ENCODE peak calls at places on chromosomes 4 and X, in ten cellular contexts. S, X, H, I, Y, N, L, B, M and K are unnamed samples.

GRCh38 chr4:163331629-163332360 is 601 bp downstream of the NPY1R start:
- DNase-seq in B (peak), L (no peak), S (peak), I (peak), X (no peak), M (no peak), N (no peak), Y (no peak), H (peak), K (no peak)

GRCh38 chr4:59855630-59856352 is 1344.3 kb upstream of the ADGRL3 start:
- DNase-seq in N (no peak), I (no peak), H (no peak), Y (no peak), X (no peak), B (no peak), S (no peak), L (no peak), M (no peak), K (no peak)

GRCh38 chrX:45295587-45295986 is 94.9 kb upstream of the DIPK2B start:
- DNase-seq in X (no peak), L (no peak), N (no peak), M (peak), I (peak), S (peak), B (peak), Y (no peak), H (peak), K (peak)

GRCh38 chr4:87521757-87522374 is 7.3 kb downstream of the SPARCL1 start:
- DNase-seq in M (no peak), N (no peak), Y (no peak), S (no peak), X (no peak), L (peak), B (peak), I (peak), H (peak), K (no peak)

GRCh38 chr4:23068287-23068686 is 375.6 kb downstream of the GBA3 start:
- DNase-seq in N (no peak), X (no peak), Y (no peak), M (no peak), S (no peak), L (no peak), H (no peak), B (no peak), I (no peak), K (no peak)

GRCh38 chr4:141020801-141021261 is 112.4 kb downstream of the RNF150 start:
- DNase-seq in Y (no peak), M (no peak), L (no peak), H (peak), N (no peak), X (no peak), S (peak), B (peak), I (peak), K (no peak)

GRCh38 chrX:153460826-153461225 is 9.6 kb downstream of the HAUS7 start:
- DNase-seq in L (peak), S (peak), I (peak), N (no peak), B (peak), X (no peak), H (peak), Y (peak), M (peak), K (peak)

GRCh38 chr4:121216438-121216837 is 52.3 kb upstream of the TNIP3 start:
- DNase-seq in M (no peak), Y (no peak), X (no peak), H (no peak), B (peak), S (no peak), L (no peak), N (no peak), I (no peak), K (no peak)

GRCh38 chr4:150384249-150384648 is 197.7 kb upstream of the MAB21L2 start:
- DNase-seq in S (no peak), L (no peak), M (no peak), N (no peak), B (no peak), H (no peak), X (no peak), Y (no peak), I (no peak), K (no peak)

GRCh38 chr4:105093975-105094374 is 52.7 kb upstream of the TET2 start:
- DNase-seq in L (no peak), Y (no peak), X (no peak), B (no peak), I (no peak), S (peak), N (no peak), M (no peak), H (no peak), K (no peak)

GRCh38 chrX:152892999-152893605 is 4.8 kb upstream of the ZNF185 start:
- DNase-seq in Y (peak), M (no peak), I (no peak), B (no peak), H (no peak), N (no peak), L (no peak), S (no peak), X (no peak), K (no peak)

GRCh38 chr4:84189138-84189537 is 310.0 kb downstream of the NKX6-1 start:
- DNase-seq in I (no peak), N (no peak), S (no peak), M (no peak), X (no peak), B (no peak), L (no peak), H (no peak), Y (no peak), K (no peak)

GRCh38 chr4:156654410-156654809 is 317.2 kb downstream of the PDGFC start:
- DNase-seq in I (no peak), X (no peak), H (peak), S (no peak), L (no peak), Y (no peak), M (no peak), N (no peak), B (no peak), K (peak)

GRCh38 chrX:131985526-131986049 is 37.5 kb upstream of the STK26 start:
- DNase-seq in Y (peak), I (no peak), M (no peak), L (no peak), X (peak), S (no peak), N (no peak), H (no peak), B (no peak), K (peak)

GRCh38 chr4:55321707-55322264 is 24.3 kb upstream of the SRD5A3 start:
- DNase-seq in L (peak), Y (peak), B (peak), S (peak), N (no peak), M (peak), H (peak), I (peak), X (peak), K (peak)

GRCh38 chr4:139458999-139459398 is 5.1 kb downstream of the RAB33B start:
- DNase-seq in M (no peak), L (no peak), H (peak), I (peak), B (no peak), S (no peak), N (no peak), X (no peak), Y (no peak), K (peak)

GRCh38 chr4:175373031-175373430 is 439.0 kb downstream of the GPM6A start:
- DNase-seq in L (no peak), N (no peak), X (no peak), S (no peak), M (no peak), B (no peak), H (peak), I (peak), Y (no peak), K (no peak)

GRCh38 chrX:149707147-149707901 is 4.5 kb upstream of the MAGEA11 start:
- DNase-seq in N (no peak), X (no peak), I (no peak), S (no peak), M (no peak), Y (no peak), H (no peak), B (no peak), L (no peak), K (no peak)

GRCh38 chr4:24730256-24731001 is 64.9 kb upstream of the SOD3 start:
- DNase-seq in S (no peak), N (no peak), X (no peak), M (peak), Y (no peak), H (peak), B (no peak), I (peak), L (no peak), K (no peak)

GRCh38 chr4:148225639-148226038 is 216.6 kb downstream of the NR3C2 start:
- DNase-seq in M (no peak), Y (no peak), S (peak), L (no peak), X (no peak), N (no peak), I (peak), B (no peak), H (peak), K (no peak)

GRCh38 chrX:49053223-49054072 is 5.4 kb upstream of the CCDC120 start:
- DNase-seq in N (no peak), S (peak), M (no peak), L (peak), B (peak), H (peak), X (peak), I (peak), Y (peak), K (peak)

GRCh38 chr4:19678763-19679162 is 572.9 kb upstream of the SLIT2 start:
- DNase-seq in H (peak), M (no peak), I (peak), X (no peak), S (no peak), B (peak), Y (no peak), L (no peak), N (no peak), K (no peak)

GRCh38 chrX:128931071-128931470 is 592.2 kb downstream of the SMARCA1 start:
- DNase-seq in X (no peak), H (no peak), I (no peak), M (peak), L (no peak), Y (no peak), S (no peak), B (no peak), N (no peak), K (no peak)

GRCh38 chr4:179352221-179352620 is 1910.0 kb upstream of the AGA start:
- DNase-seq in Y (no peak), S (no peak), B (no peak), X (no peak), H (no peak), I (no peak), N (no peak), L (no peak), M (no peak), K (no peak)

GRCh38 chrX:115642304-115642703 is 81.3 kb downstream of the PLS3 start:
- DNase-seq in N (no peak), Y (no peak), M (no peak), L (no peak), H (no peak), I (no peak), X (no peak), B (peak), S (no peak), K (no peak)

GRCh38 chr4:83329521-83330105 is 5.0 kb downstream of the HPSE start:
- DNase-seq in N (no peak), L (no peak), H (no peak), M (no peak), Y (no peak), S (peak), B (no peak), X (no peak), I (peak), K (no peak)

GRCh38 chrX:136211766-136212556 is 39.2 kb downstream of the MAP7D3 start:
- DNase-seq in S (no peak), X (no peak), H (no peak), M (no peak), N (no peak), B (no peak), L (no peak), Y (no peak), I (no peak), K (no peak)

GRCh38 chr4:40281913-40282312 is 53.2 kb upstream of the CHRNA9 start:
- DNase-seq in B (no peak), M (no peak), X (no peak), L (no peak), N (no peak), Y (no peak), H (no peak), S (no peak), I (no peak), K (no peak)

GRCh38 chr4:134057356-134057755 is 144.2 kb downstream of the PABPC4L start:
- DNase-seq in X (no peak), B (no peak), L (no peak), I (no peak), M (no peak), Y (no peak), S (no peak), H (no peak), N (no peak), K (no peak)

GRCh38 chr4:2787230-2788100 is 5.4 kb upstream of the SH3BP2 start:
- DNase-seq in N (no peak), B (no peak), L (peak), S (no peak), Y (no peak), I (no peak), H (no peak), X (no peak), M (peak), K (no peak)

GRCh38 chr4:173171098-173171497 is 2.5 kb downstream of the GALNT7 start:
- DNase-seq in M (no peak), H (peak), L (no peak), S (peak), X (no peak), Y (peak), N (no peak), I (peak), B (peak), K (peak)

GRCh38 chr4:106034751-106035150 is 139.5 kb downstream of the NPNT start:
- DNase-seq in B (peak), L (no peak), N (no peak), H (no peak), I (peak), M (no peak), Y (no peak), X (no peak), S (no peak), K (no peak)

GRCh38 chrX:119292445-119292844 is 56.4 kb downstream of the PGRMC1 start:
- DNase-seq in B (no peak), N (no peak), S (no peak), X (no peak), M (no peak), I (peak), H (no peak), Y (no peak), L (no peak), K (no peak)

GRCh38 chrX:46433892-46434291 is 111.3 kb downstream of the ZNF674 start:
- DNase-seq in H (peak), M (no peak), L (no peak), B (peak), Y (no peak), N (no peak), S (no peak), X (no peak), I (peak), K (no peak)

GRCh38 chrX:153933751-153934472 is 925 bp downstream of the NAA10 start:
- DNase-seq in B (peak), S (no peak), X (no peak), L (no peak), Y (no peak), N (no peak), H (peak), M (no peak), I (peak), K (no peak)

GRCh38 chrX:71144651-71145050 is at the start of gene NLGN3:
- DNase-seq in H (no peak), L (no peak), I (peak), N (no peak), S (no peak), B (no peak), Y (no peak), M (no peak), X (no peak), K (no peak)

GRCh38 chr4:948936-949300 is 16.7 kb downstream of the TMEM175 start:
- DNase-seq in I (no peak), L (no peak), N (no peak), S (no peak), Y (no peak), B (no peak), H (no peak), M (no peak), X (no peak), K (no peak)
- H3K9ac ChIP-seq in I (no peak), L (no peak), N (no peak), S (no peak), Y (no peak), B (no peak), H (no peak), M (no peak), X (no peak), K (no peak)

GRCh38 chr4:145481942-145482208 is 222 bp downstream of the SMAD1 start:
- DNase-seq in N (no peak), S (no peak), I (no peak), B (no peak), L (no peak), X (no peak), H (no peak), M (no peak), Y (no peak), K (no peak)
- H3K9ac ChIP-seq in N (peak), S (peak), I (peak), B (peak), L (peak), X (peak), H (peak), M (peak), Y (no peak), K (peak)

GRCh38 chr4:184668096-184668495 is 18.6 kb downstream of the PRIMPOL start:
- DNase-seq in H (no peak), L (no peak), S (no peak), B (no peak), X (no peak), I (no peak), Y (no peak), N (no peak), M (no peak), K (no peak)
- H3K9ac ChIP-seq in H (no peak), L (no peak), S (no peak), B (no peak), X (no peak), I (no peak), Y (no peak), N (no peak), M (no peak), K (no peak)

GRCh38 chr4:132797856-132798255 is 351.2 kb upstream of the PCDH10 start:
- DNase-seq in X (no peak), I (no peak), B (no peak), M (no peak), N (no peak), S (no peak), H (no peak), Y (no peak), L (no peak), K (no peak)

GRCh38 chr4:132792305-132792704 is 356.8 kb upstream of the PCDH10 start:
- DNase-seq in Y (no peak), L (no peak), S (no peak), M (no peak), H (no peak), X (no peak), B (no peak), I (no peak), N (no peak), K (no peak)
- H3K9ac ChIP-seq in Y (no peak), L (no peak), S (no peak), M (no peak), H (no peak), X (no peak), B (no peak), I (no peak), N (no peak), K (no peak)

DNA sequence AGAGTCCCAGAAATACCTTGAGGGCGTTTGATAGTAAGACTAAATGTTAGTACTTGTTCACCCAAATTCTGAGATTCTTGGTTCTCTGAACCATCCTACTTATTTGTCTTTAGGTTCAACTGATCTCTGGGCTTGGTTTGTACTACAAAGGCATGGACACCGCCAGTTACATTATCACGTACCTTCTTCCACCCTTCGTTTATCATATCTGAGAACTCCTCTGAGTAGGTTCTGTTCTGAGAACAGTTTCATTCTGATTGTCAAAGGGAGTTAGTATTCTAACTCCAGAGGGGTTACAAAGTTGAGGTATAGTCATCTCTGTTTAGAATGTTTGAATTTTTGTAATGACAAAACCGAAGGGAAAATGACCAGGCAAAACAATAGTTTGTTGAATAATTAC is 19.3 kb downstream of the ZFX start:
- DNase-seq in N (no peak), I (no peak), B (no peak), L (no peak), H (no peak), S (no peak), M (no peak), Y (no peak), X (no peak), K (no peak)
- H3K9ac ChIP-seq in N (no peak), I (no peak), B (peak), L (no peak), H (no peak), S (no peak), M (no peak), Y (no peak), X (no peak), K (no peak)

DNA sequence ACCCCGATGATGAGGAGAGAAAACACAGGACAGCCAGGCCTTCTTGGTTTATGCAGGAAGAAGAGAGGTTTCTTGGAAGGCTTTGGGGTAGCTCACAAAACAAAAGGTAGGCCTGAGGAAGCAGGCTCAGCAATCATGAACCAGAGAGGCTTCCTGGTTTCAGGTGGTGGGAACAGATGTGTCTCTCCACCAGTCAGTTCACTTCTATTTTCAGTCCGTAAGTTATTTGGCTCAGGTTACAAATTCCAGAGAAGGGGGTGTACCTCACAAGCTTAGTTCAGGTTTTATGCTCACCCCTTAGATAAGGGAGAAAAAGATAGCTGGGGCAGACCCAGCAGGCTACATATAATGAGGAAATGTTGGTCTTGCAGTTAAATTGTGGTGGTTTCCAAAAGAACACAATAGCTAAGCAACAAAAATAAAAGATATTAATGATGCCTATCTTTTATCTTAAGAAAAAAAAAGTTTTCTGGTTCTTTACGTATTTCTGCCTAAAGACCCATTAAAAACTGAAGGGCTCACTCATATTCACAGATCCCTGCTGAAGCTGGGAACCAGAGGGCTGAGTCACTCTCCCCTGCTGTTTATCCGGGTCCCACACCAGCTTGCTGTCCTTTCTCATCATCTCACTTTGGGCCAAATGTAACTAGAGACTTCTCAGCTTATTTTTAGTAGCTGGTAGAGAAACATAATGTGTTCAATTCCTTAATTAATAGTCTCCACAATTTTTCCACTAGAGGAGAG is 177.0 kb downstream of the CAMK2D start:
- DNase-seq in B (peak), L (no peak), X (peak), I (peak), M (no peak), H (peak), S (peak), Y (peak), N (no peak), K (no peak)
- H3K9ac ChIP-seq in B (peak), L (no peak), X (no peak), I (no peak), M (no peak), H (no peak), S (no peak), Y (peak), N (no peak), K (no peak)

DNA sequence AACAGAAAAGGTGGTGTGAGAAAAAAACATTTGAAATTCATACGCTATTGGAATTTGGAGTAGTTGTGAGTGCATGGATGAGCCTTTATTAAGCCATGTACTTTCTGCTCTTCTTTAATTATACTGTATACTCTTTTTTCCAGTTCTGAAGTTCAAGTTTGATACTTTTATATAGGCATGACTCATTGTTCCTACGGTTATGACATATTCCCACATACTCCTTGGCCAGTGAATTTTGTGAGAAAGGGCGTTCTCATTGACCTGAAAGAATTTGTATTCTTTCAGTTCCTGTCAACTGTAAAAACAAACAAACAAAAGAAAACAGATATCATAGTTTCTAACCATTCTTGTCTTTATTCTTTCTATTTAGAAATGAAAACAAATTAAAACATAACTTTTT is 407.3 kb downstream of the MAPK10 start:
- DNase-seq in L (no peak), S (peak), B (peak), I (peak), N (no peak), X (no peak), H (peak), M (no peak), Y (no peak), K (no peak)
- H3K9ac ChIP-seq in L (no peak), S (peak), B (peak), I (peak), N (no peak), X (no peak), H (no peak), M (no peak), Y (no peak), K (no peak)

GRCh38 chr4:112637552-112637866 is 566 bp downstream of the LARP7 start:
- DNase-seq in M (no peak), B (no peak), L (no peak), S (no peak), N (no peak), H (no peak), I (no peak), X (no peak), Y (no peak), K (no peak)
- H3K9ac ChIP-seq in M (peak), B (peak), L (peak), S (peak), N (peak), H (peak), I (peak), X (peak), Y (peak), K (peak)